ENCODE peak calls at places on chromosomes 16 and 17, in seven cellular contexts. V, D, E, J, X, G and A are unnamed samples.

GRCh38 chr17:59454633-59455105 is 110.7 kb upstream of the DHX40 start:
- DNase-seq in X (no peak), E (no peak), D (no peak), G (no peak), J (no peak), V (no peak), A (no peak)

GRCh38 chr16:14489460-14489859 is 140.6 kb downstream of the PARN start:
- DNase-seq in X (peak), E (no peak), J (no peak), G (no peak), V (no peak), D (no peak), A (no peak)

GRCh38 chr16:81216706-81217105 is 21.8 kb upstream of the BCO1 start:
- DNase-seq in D (no peak), G (no peak), V (no peak), X (no peak), E (no peak), J (no peak), A (no peak)

GRCh38 chr16:55470533-55471371 is 8.2 kb upstream of the MMP2 start:
- DNase-seq in E (no peak), J (no peak), X (no peak), V (no peak), D (peak), G (no peak), A (no peak)

GRCh38 chr17:65668211-65668610 is 106.8 kb upstream of the AXIN2 start:
- DNase-seq in E (no peak), G (no peak), J (no peak), V (no peak), D (no peak), X (no peak), A (no peak)

GRCh38 chr17:57215317-57215716 is 41.0 kb upstream of the MSI2 start:
- DNase-seq in G (no peak), J (no peak), V (no peak), D (no peak), X (no peak), E (no peak), A (no peak)

GRCh38 chr16:66728117-66728787 is 23.2 kb downstream of the DYNC1LI2 start:
- DNase-seq in V (no peak), J (no peak), X (no peak), G (no peak), E (no peak), D (peak), A (peak)

GRCh38 chr16:82834156-82834758 is 207.5 kb downstream of the CDH13 start:
- DNase-seq in D (peak), V (no peak), J (no peak), X (no peak), E (no peak), G (no peak), A (peak)

GRCh38 chr17:8762012-8762411 is 3.7 kb upstream of the SPDYE4 start:
- DNase-seq in X (no peak), V (no peak), E (no peak), D (no peak), J (no peak), G (no peak), A (no peak)

GRCh38 chr17:46772013-46772878 is 46.2 kb downstream of the WNT3 start:
- DNase-seq in D (no peak), E (peak), X (peak), V (no peak), J (peak), G (no peak), A (no peak)

GRCh38 chr17:77280304-77280910 is 139.6 kb downstream of the SEC14L1 start:
- DNase-seq in J (no peak), E (peak), X (peak), G (no peak), D (peak), V (no peak), A (no peak)

GRCh38 chr17:46010597-46011186 is 11.6 kb downstream of the STH start:
- DNase-seq in V (no peak), D (no peak), E (no peak), X (no peak), G (no peak), J (no peak), A (no peak)

GRCh38 chr16:68005786-68006286 is 6.6 kb upstream of the DPEP2 start:
- DNase-seq in G (peak), V (no peak), X (no peak), D (peak), E (peak), J (peak), A (peak)

GRCh38 chr16:54847609-54848008 is 83.1 kb upstream of the IRX5 start:
- DNase-seq in E (no peak), X (no peak), D (no peak), G (no peak), V (no peak), J (no peak), A (no peak)

GRCh38 chr17:2566056-2566455 is 27.4 kb upstream of the PAFAH1B1 start:
- DNase-seq in D (no peak), V (no peak), J (no peak), X (no peak), G (no peak), E (no peak), A (no peak)

GRCh38 chr16:86494565-86495356 is 15.6 kb upstream of the FOXF1 start:
- DNase-seq in V (no peak), D (no peak), X (no peak), E (no peak), G (no peak), J (no peak), A (no peak)

GRCh38 chr16:19691161-19691850 is 26.7 kb downstream of the KNOP1 start:
- DNase-seq in D (peak), V (no peak), E (no peak), X (no peak), J (no peak), G (no peak), A (no peak)

GRCh38 chr16:88349153-88349902 is 33.4 kb upstream of the ZNF469 start:
- DNase-seq in G (no peak), J (no peak), E (no peak), X (no peak), V (no peak), D (no peak), A (no peak)

GRCh38 chr17:17235212-17236174 is 1.5 kb downstream of the FLCN start:
- DNase-seq in D (peak), V (no peak), E (peak), X (no peak), G (no peak), J (no peak), A (no peak)

GRCh38 chr17:73352261-73352660 is 40.5 kb upstream of the CDC42EP4 start:
- DNase-seq in G (no peak), V (no peak), J (no peak), D (no peak), X (no peak), E (no peak), A (no peak)

GRCh38 chr16:81843243-81843582 is 64.1 kb downstream of the PLCG2 start:
- DNase-seq in X (no peak), D (no peak), G (no peak), V (no peak), J (no peak), E (no peak), A (no peak)

GRCh38 chr17:1485748-1486376 is 6.6 kb downstream of the MYO1C start:
- DNase-seq in J (no peak), G (peak), X (peak), V (peak), D (peak), E (peak), A (no peak)

GRCh38 chr16:63038563-63039131 is 1002.4 kb upstream of the CDH8 start:
- DNase-seq in G (no peak), D (no peak), J (no peak), X (no peak), V (no peak), E (no peak), A (no peak)

GRCh38 chr17:4357671-4358070 is 8.8 kb downstream of the UBE2G1 start:
- DNase-seq in J (no peak), X (no peak), G (no peak), E (no peak), D (no peak), V (no peak), A (no peak)

GRCh38 chr17:57121308-57122042 is 36.4 kb downstream of the AKAP1 start:
- DNase-seq in D (peak), X (peak), J (no peak), V (no peak), G (no peak), E (no peak), A (no peak)

GRCh38 chr16:86074651-86075487 is 175.9 kb downstream of the IRF8 start:
- DNase-seq in V (no peak), D (no peak), X (no peak), G (no peak), E (no peak), J (peak), A (no peak)

GRCh38 chr16:75011634-75012307 is 12.9 kb downstream of the ZNRF1 start:
- DNase-seq in E (no peak), J (no peak), G (peak), D (peak), X (no peak), V (no peak), A (no peak)

GRCh38 chr17:80836658-80836965 is 155.0 kb upstream of the CHMP6 start:
- DNase-seq in G (no peak), X (no peak), D (no peak), J (no peak), V (no peak), E (no peak), A (no peak)

GRCh38 chr17:48609754-48610281 is 999 bp downstream of the HOXB7 start:
- DNase-seq in J (no peak), V (no peak), G (no peak), E (no peak), D (peak), X (no peak), A (no peak)

GRCh38 chr17:9924735-9925191 is 19.7 kb upstream of the RCVRN start:
- DNase-seq in E (peak), V (no peak), D (peak), X (no peak), J (peak), G (no peak), A (peak)

GRCh38 chr16:81210807-81211206 is 27.7 kb upstream of the BCO1 start:
- DNase-seq in X (no peak), V (no peak), E (no peak), D (no peak), J (no peak), G (no peak), A (no peak)

GRCh38 chr16:56554441-56554840 is 10.4 kb upstream of the MT4 start:
- DNase-seq in X (no peak), E (no peak), V (no peak), G (no peak), J (no peak), D (no peak), A (no peak)

GRCh38 chr16:67672739-67673662 is 6.4 kb downstream of the C16orf86 start:
- DNase-seq in E (peak), J (no peak), V (peak), G (peak), X (peak), D (peak), A (no peak)